ENCODE peak calls at places on chromosomes 16 and 17, in ten cellular contexts. F, N, L, Q, C, U, T, P, R and M are unnamed samples. For H3K4me1, the result is how much of the 10 kb centered on the place peaks cover.

GRCh38 chr17:55259684-55260111 is 5.1 kb upstream of the HLF start:
- DNase-seq in L (no peak), P (no peak), U (no peak), Q (no peak), C (no peak), N (no peak), F (no peak), R (no peak), T (no peak), M (no peak)

GRCh38 chr17:56779898-56780777 is 53.6 kb downstream of the C17orf67 start:
- DNase-seq in U (peak), L (peak), T (peak), F (peak), C (peak), P (peak), R (peak), Q (peak), N (peak), M (peak)

GRCh38 chr17:69406906-69407305 is 7.6 kb upstream of the MAP2K6 start:
- DNase-seq in R (peak), F (peak), L (no peak), T (no peak), N (no peak), U (no peak), P (no peak), C (no peak), Q (no peak), M (no peak)

GRCh38 chr16:10752843-10753523 is 9.3 kb downstream of the NUBP1 start:
- DNase-seq in R (no peak), T (no peak), U (peak), P (peak), F (no peak), C (no peak), N (peak), L (no peak), Q (peak), M (no peak)

GRCh38 chr16:2471653-2472487 is 773 bp downstream of the NTN3 start:
- DNase-seq in L (no peak), Q (no peak), P (peak), F (no peak), C (no peak), T (peak), U (no peak), R (no peak), N (no peak), M (no peak)

GRCh38 chr16:62540496-62540895 is 504.3 kb upstream of the CDH8 start:
- DNase-seq in T (no peak), L (no peak), Q (no peak), N (no peak), C (no peak), R (no peak), P (no peak), F (no peak), U (no peak), M (no peak)

GRCh38 chr17:52071712-52072111 is 86.8 kb downstream of the CA10 start:
- DNase-seq in T (no peak), U (no peak), F (no peak), Q (no peak), R (no peak), C (no peak), P (no peak), L (no peak), N (no peak), M (no peak)

GRCh38 chr16:56999409-57000270 is 10.3 kb downstream of the NLRC5 start:
- DNase-seq in L (no peak), C (peak), P (no peak), U (no peak), Q (no peak), F (no peak), R (no peak), T (no peak), N (no peak), M (no peak)

GRCh38 chr17:42133461-42134041 is 10.9 kb downstream of the HSPB9 start:
- DNase-seq in Q (no peak), L (peak), F (no peak), T (no peak), N (no peak), C (no peak), R (no peak), P (peak), U (no peak), M (no peak)

GRCh38 chr16:55035037-55035436 is 104.4 kb downstream of the IRX5 start:
- DNase-seq in U (peak), P (peak), R (peak), C (no peak), T (peak), Q (no peak), L (peak), N (no peak), F (no peak), M (peak)

GRCh38 chr17:18109935-18110334 is 1.4 kb downstream of the MYO15A start:
- DNase-seq in N (no peak), Q (no peak), T (no peak), R (no peak), F (no peak), U (no peak), L (no peak), P (no peak), C (no peak), M (no peak)

GRCh38 chr17:38403491-38403890 is 24.8 kb upstream of the ARHGAP23 start:
- DNase-seq in C (no peak), L (no peak), T (peak), N (no peak), R (peak), P (peak), Q (no peak), F (peak), U (no peak), M (no peak)

GRCh38 chr17:76682306-76682705 is 28.5 kb downstream of the MXRA7 start:
- DNase-seq in C (peak), N (peak), P (no peak), T (no peak), U (no peak), L (no peak), Q (peak), R (peak), F (peak), M (no peak)

GRCh38 chr16:80902306-80903154 is 98.1 kb upstream of the CDYL2 start:
- DNase-seq in U (no peak), F (no peak), L (no peak), R (no peak), P (no peak), N (no peak), T (no peak), C (no peak), Q (no peak), M (no peak)
- H3K27ac ChIP-seq in U (no peak), F (no peak), L (no peak), R (no peak), P (no peak), N (no peak), T (no peak), C (no peak), Q (no peak), M (no peak)

GRCh38 chr16:85578599-85578948 is 34.5 kb upstream of the GSE1 start:
- DNase-seq in U (no peak), Q (no peak), F (no peak), C (no peak), L (no peak), P (no peak), T (peak), N (no peak), R (no peak), M (no peak)

GRCh38 chr16:85582177-85582888 is 30.8 kb upstream of the GSE1 start:
- DNase-seq in P (no peak), Q (no peak), R (no peak), L (no peak), T (no peak), U (no peak), N (no peak), C (no peak), F (no peak), M (peak)

GRCh38 chr16:85579199-85579598 is 33.9 kb upstream of the GSE1 start:
- DNase-seq in L (no peak), F (no peak), U (no peak), R (no peak), P (no peak), T (peak), N (no peak), C (no peak), Q (no peak), M (peak)

GRCh38 chr16:85579883-85580607 is 33.1 kb upstream of the GSE1 start:
- DNase-seq in C (no peak), R (no peak), N (no peak), P (no peak), L (no peak), Q (no peak), T (no peak), U (no peak), F (peak), M (peak)

DNA sequence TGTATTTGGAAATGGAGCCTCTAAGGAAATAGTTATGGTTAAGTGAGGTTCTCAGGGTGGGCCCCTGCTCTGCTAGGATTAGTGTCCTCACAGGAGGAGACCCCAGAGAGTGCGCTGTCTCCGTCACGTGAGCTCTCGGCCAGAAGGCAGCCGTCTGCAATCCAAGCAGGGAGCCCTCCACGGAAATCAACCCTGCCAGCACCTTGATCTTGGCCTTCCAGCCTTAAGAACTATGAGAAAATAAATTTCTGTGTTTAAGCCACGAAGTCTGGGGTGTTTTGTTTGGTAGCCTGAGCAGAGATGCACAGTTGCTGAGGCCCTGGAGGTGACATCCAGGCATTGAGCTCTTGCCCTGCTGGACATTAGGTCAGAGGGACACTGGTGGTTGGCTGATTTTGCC is 32.4 kb upstream of the GSE1 start:
- DNase-seq in C (no peak), L (no peak), Q (no peak), U (no peak), P (no peak), N (no peak), F (no peak), R (no peak), T (no peak), M (no peak)
- H3K4me1 ChIP-seq in C (half or more), L (half or more), Q (under half), U (under half), P (under half), N (under half), F (under half), R (half or more), T (half or more), M (half or more)

GRCh38 chr17:62968445-62968923 is 2.4 kb downstream of the TANC2 start:
- DNase-seq in L (peak), T (peak), F (peak), R (peak), N (no peak), U (peak), P (peak), C (no peak), Q (no peak), M (peak)
- H3K4me3 ChIP-seq in L (no peak), T (no peak), F (no peak), R (peak), N (no peak), U (no peak), P (no peak), C (no peak), Q (no peak), M (no peak)

DNA sequence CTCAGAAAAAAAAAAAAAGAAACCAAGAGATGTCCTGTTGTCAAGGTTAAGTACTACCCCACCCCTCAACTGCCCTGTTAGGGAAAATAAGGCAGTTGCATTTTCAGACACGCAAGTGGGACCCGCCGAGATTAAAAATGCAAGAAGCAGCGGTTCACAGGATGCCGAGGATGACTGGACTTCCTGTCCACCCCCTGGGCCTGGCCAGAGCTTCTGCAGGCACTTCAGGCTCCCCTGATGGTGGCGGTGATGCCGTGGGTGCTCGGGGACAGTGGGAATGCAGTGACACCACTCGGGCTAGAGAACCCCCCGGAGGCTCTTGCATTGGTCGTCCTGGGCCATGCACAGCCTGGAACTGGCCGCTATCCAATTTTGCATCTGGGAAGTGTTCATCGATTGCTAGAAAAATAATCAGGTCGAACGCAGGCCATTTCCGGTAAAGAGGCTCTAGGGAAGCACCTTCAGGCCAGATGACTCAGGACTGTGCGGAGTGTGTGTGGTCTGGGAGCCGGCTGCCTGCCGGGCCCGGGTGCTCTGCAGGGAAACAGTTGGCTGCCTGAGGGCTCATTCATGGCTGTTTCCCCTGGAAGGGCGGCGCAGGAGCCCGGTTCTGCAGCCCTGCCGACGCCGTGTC is 13.4 kb upstream of the CRISPLD2 start:
- DNase-seq in T (no peak), F (peak), L (peak), N (peak), R (peak), C (peak), Q (peak), U (no peak), P (no peak), M (peak)
- H3K27ac ChIP-seq in T (no peak), F (peak), L (peak), N (no peak), R (no peak), C (no peak), Q (peak), U (peak), P (no peak), M (no peak)